ENCODE peak calls at places on chromosome 6, in eight cellular contexts. Y, C, F, W, T, U, B and L are unnamed samples.

GRCh38 chr6:33116417-33116816 is 40.6 kb downstream of the HLA-DPB1 start:
- DNase-seq in Y (no peak), C (no peak), F (no peak), W (no peak), T (no peak), U (no peak), B (no peak), L (no peak)

GRCh38 chr6:56364482-56365313 is 117.3 kb upstream of the COL21A1 start:
- DNase-seq in Y (peak), C (peak), F (peak), W (no peak), T (no peak), U (peak), B (no peak), L (peak)

GRCh38 chr6:157134402-157135074 is 188.8 kb downstream of the TMEM242 start:
- DNase-seq in Y (no peak), C (peak), F (no peak), W (no peak), T (no peak), U (no peak), B (no peak), L (no peak)

GRCh38 chr6:4402477-4402976 is 267.2 kb upstream of the ECI2 start:
- DNase-seq in Y (peak), C (peak), F (peak), W (peak), T (no peak), U (peak), B (no peak), L (peak)

GRCh38 chr6:41934278-41935189 is 7.1 kb downstream of the CCND3 start:
- DNase-seq in Y (no peak), C (no peak), F (no peak), W (no peak), T (no peak), U (no peak), B (no peak), L (no peak)

GRCh38 chr6:170229396-170229795 is 61.5 kb downstream of the DLL1 start:
- DNase-seq in Y (no peak), C (no peak), F (no peak), W (no peak), T (no peak), U (no peak), B (no peak), L (no peak)

GRCh38 chr6:42021847-42022754 is 28.2 kb upstream of the TAF8 start:
- DNase-seq in Y (no peak), C (no peak), F (no peak), W (no peak), T (peak), U (peak), B (peak), L (no peak)

GRCh38 chr6:38212579-38212978 is 393.1 kb downstream of the ZFAND3 start:
- DNase-seq in Y (no peak), C (peak), F (no peak), W (peak), T (no peak), U (no peak), B (no peak), L (no peak)

GRCh38 chr6:69780585-69781178 is 16.1 kb downstream of the LMBRD1 start:
- DNase-seq in Y (no peak), C (no peak), F (no peak), W (no peak), T (no peak), U (peak), B (no peak), L (no peak)

GRCh38 chr6:16737389-16737788 is 23.9 kb downstream of the ATXN1 start:
- DNase-seq in Y (no peak), C (peak), F (no peak), W (peak), T (no peak), U (peak), B (no peak), L (no peak)

GRCh38 chr6:137402143-137402542 is 92.1 kb downstream of the OLIG3 start:
- DNase-seq in Y (no peak), C (no peak), F (no peak), W (no peak), T (no peak), U (no peak), B (no peak), L (no peak)

GRCh38 chr6:39553029-39553428 is 172.2 kb downstream of the KIF6 start:
- DNase-seq in Y (no peak), C (no peak), F (no peak), W (no peak), T (no peak), U (no peak), B (no peak), L (no peak)

GRCh38 chr6:38215651-38216319 is 396.3 kb downstream of the ZFAND3 start:
- DNase-seq in Y (no peak), C (no peak), F (no peak), W (no peak), T (no peak), U (no peak), B (no peak), L (no peak)

GRCh38 chr6:70221025-70221714 is 81.7 kb downstream of the COL9A1 start:
- DNase-seq in Y (no peak), C (peak), F (no peak), W (no peak), T (no peak), U (peak), B (no peak), L (peak)

GRCh38 chr6:17098538-17098937 is 3.3 kb upstream of the STMND1 start:
- DNase-seq in Y (no peak), C (peak), F (no peak), W (no peak), T (no peak), U (peak), B (no peak), L (no peak)

GRCh38 chr6:116447496-116448011 is 13.6 kb upstream of the CALHM6 start:
- DNase-seq in Y (peak), C (peak), F (peak), W (no peak), T (no peak), U (peak), B (no peak), L (peak)

GRCh38 chr6:41429506-41430504 is 94.4 kb downstream of the NCR2 start:
- DNase-seq in Y (no peak), C (no peak), F (no peak), W (no peak), T (no peak), U (no peak), B (no peak), L (no peak)

GRCh38 chr6:170147832-170148708 is 142.8 kb downstream of the DLL1 start:
- DNase-seq in Y (no peak), C (no peak), F (no peak), W (no peak), T (peak), U (no peak), B (peak), L (no peak)

GRCh38 chr6:42704937-42705374 is 17.4 kb downstream of the PRPH2 start:
- DNase-seq in Y (no peak), C (no peak), F (no peak), W (no peak), T (no peak), U (no peak), B (no peak), L (no peak)

GRCh38 chr6:39517763-39518162 is 195.3 kb upstream of the KCNK16 start:
- DNase-seq in Y (no peak), C (no peak), F (no peak), W (no peak), T (no peak), U (no peak), B (no peak), L (no peak)

GRCh38 chr6:118350881-118351430 is 197.1 kb upstream of the PLN start:
- DNase-seq in Y (peak), C (no peak), F (peak), W (no peak), T (no peak), U (peak), B (no peak), L (no peak)

GRCh38 chr6:98833101-98834059 is 994 bp upstream of the POU3F2 start:
- DNase-seq in Y (no peak), C (peak), F (no peak), W (no peak), T (peak), U (peak), B (no peak), L (no peak)

GRCh38 chr6:150720774-150721233 is 121.1 kb downstream of the PLEKHG1 start:
- DNase-seq in Y (no peak), C (peak), F (no peak), W (no peak), T (no peak), U (no peak), B (no peak), L (peak)

GRCh38 chr6:42898891-42899361 is 16.9 kb upstream of the PTCRA start:
- DNase-seq in Y (no peak), C (peak), F (no peak), W (peak), T (peak), U (peak), B (peak), L (peak)

GRCh38 chr6:54071941-54072340 is 39.3 kb upstream of the MLIP start:
- DNase-seq in Y (no peak), C (no peak), F (no peak), W (no peak), T (no peak), U (peak), B (no peak), L (peak)

GRCh38 chr6:119594907-119595306 is 245.3 kb upstream of the MAN1A1 start:
- DNase-seq in Y (no peak), C (no peak), F (no peak), W (no peak), T (no peak), U (no peak), B (no peak), L (no peak)

GRCh38 chr6:18148304-18149025 is 6.4 kb downstream of the TPMT start:
- DNase-seq in Y (peak), C (peak), F (peak), W (no peak), T (no peak), U (peak), B (no peak), L (no peak)

GRCh38 chr6:85275338-85275985 is 174.4 kb upstream of the NT5E start:
- DNase-seq in Y (no peak), C (no peak), F (no peak), W (no peak), T (no peak), U (no peak), B (no peak), L (no peak)

GRCh38 chr6:38603966-38604365 is 35.8 kb downstream of the BTBD9 start:
- DNase-seq in Y (no peak), C (peak), F (no peak), W (no peak), T (no peak), U (peak), B (no peak), L (no peak)

GRCh38 chr6:127160484-127160883 is 42.0 kb downstream of the RSPO3 start:
- DNase-seq in Y (no peak), C (no peak), F (no peak), W (no peak), T (no peak), U (no peak), B (no peak), L (no peak)

GRCh38 chr6:157264701-157265100 is 58.6 kb downstream of the TMEM242 start:
- DNase-seq in Y (no peak), C (no peak), F (no peak), W (no peak), T (no peak), U (no peak), B (no peak), L (no peak)

GRCh38 chr6:79841577-79842381 is 105.6 kb downstream of the ELOVL4 start:
- DNase-seq in Y (no peak), C (peak), F (no peak), W (no peak), T (no peak), U (peak), B (no peak), L (no peak)

GRCh38 chr6:36616888-36617521 is 22.8 kb downstream of the SRSF3 start:
- DNase-seq in Y (no peak), C (no peak), F (no peak), W (no peak), T (no peak), U (peak), B (no peak), L (peak)

GRCh38 chr6:159807150-159807859 is 7.2 kb downstream of the PNLDC1 start:
- DNase-seq in Y (no peak), C (peak), F (no peak), W (no peak), T (no peak), U (no peak), B (no peak), L (no peak)

GRCh38 chr6:107677399-107677798 is 146.7 kb downstream of the SCML4 start:
- DNase-seq in Y (no peak), C (no peak), F (no peak), W (no peak), T (no peak), U (no peak), B (no peak), L (no peak)
- H3K4me3 ChIP-seq in Y (no peak), C (no peak), F (no peak), W (no peak), T (no peak), U (no peak), B (no peak), L (no peak)

GRCh38 chr6:45642331-45643126 is 264.8 kb upstream of the SUPT3H start:
- DNase-seq in Y (no peak), C (no peak), F (no peak), W (no peak), T (no peak), U (no peak), B (no peak), L (no peak)
- H3K4me3 ChIP-seq in Y (no peak), C (no peak), F (no peak), W (no peak), T (no peak), U (no peak), B (no peak), L (no peak)

GRCh38 chr6:152209211-152209610 is 401.7 kb downstream of the ESR1 start:
- DNase-seq in Y (no peak), C (no peak), F (no peak), W (no peak), T (no peak), U (no peak), B (no peak), L (no peak)
- H3K4me3 ChIP-seq in Y (no peak), C (no peak), F (no peak), W (no peak), T (no peak), U (no peak), B (no peak), L (no peak)

GRCh38 chr6:7974932-7975763 is 64.6 kb upstream of the TXNDC5 start:
- DNase-seq in Y (peak), C (peak), F (peak), W (peak), T (no peak), U (peak), B (no peak), L (peak)
- H3K4me3 ChIP-seq in Y (peak), C (no peak), F (no peak), W (no peak), T (no peak), U (peak), B (no peak), L (peak)

GRCh38 chr6:81999826-82000225 is 247.3 kb upstream of the TENT5A start:
- DNase-seq in Y (no peak), C (peak), F (no peak), W (no peak), T (no peak), U (no peak), B (no peak), L (peak)

GRCh38 chr6:81997091-81997926 is 244.8 kb upstream of the TENT5A start:
- DNase-seq in Y (no peak), C (peak), F (peak), W (no peak), T (no peak), U (peak), B (no peak), L (no peak)

GRCh38 chr6:81999270-81999669 is 246.8 kb upstream of the TENT5A start:
- DNase-seq in Y (no peak), C (no peak), F (no peak), W (no peak), T (no peak), U (peak), B (no peak), L (no peak)

GRCh38 chr6:81996414-81996813 is 243.9 kb upstream of the TENT5A start:
- DNase-seq in Y (no peak), C (peak), F (peak), W (no peak), T (no peak), U (peak), B (no peak), L (no peak)

GRCh38 chr6:81998432-81998831 is 246.0 kb upstream of the TENT5A start:
- DNase-seq in Y (no peak), C (peak), F (peak), W (no peak), T (no peak), U (peak), B (no peak), L (no peak)
- H3K4me3 ChIP-seq in Y (no peak), C (no peak), F (no peak), W (no peak), T (no peak), U (no peak), B (no peak), L (no peak)

GRCh38 chr6:12845224-12846004 is 128.8 kb downstream of the PHACTR1 start:
- DNase-seq in Y (no peak), C (no peak), F (no peak), W (no peak), T (no peak), U (no peak), B (no peak), L (no peak)

GRCh38 chr6:12842658-12843057 is 126.1 kb downstream of the PHACTR1 start:
- DNase-seq in Y (no peak), C (no peak), F (no peak), W (no peak), T (no peak), U (no peak), B (no peak), L (no peak)

GRCh38 chr6:12844284-12845223 is 128.0 kb downstream of the PHACTR1 start:
- DNase-seq in Y (no peak), C (peak), F (no peak), W (no peak), T (no peak), U (peak), B (no peak), L (peak)

GRCh38 chr6:12842126-12842525 is 125.6 kb downstream of the PHACTR1 start:
- DNase-seq in Y (no peak), C (no peak), F (no peak), W (no peak), T (no peak), U (no peak), B (no peak), L (no peak)

GRCh38 chr6:12841619-12842018 is 125.1 kb downstream of the PHACTR1 start:
- DNase-seq in Y (no peak), C (no peak), F (no peak), W (no peak), T (no peak), U (no peak), B (no peak), L (no peak)
- H3K4me3 ChIP-seq in Y (no peak), C (no peak), F (no peak), W (no peak), T (no peak), U (no peak), B (no peak), L (no peak)

GRCh38 chr6:105095139-105095538 is 84.7 kb downstream of the POPDC3 start:
- DNase-seq in Y (no peak), C (no peak), F (no peak), W (no peak), T (no peak), U (no peak), B (no peak), L (no peak)

GRCh38 chr6:105094133-105094640 is 85.6 kb downstream of the POPDC3 start:
- DNase-seq in Y (no peak), C (no peak), F (no peak), W (no peak), T (no peak), U (no peak), B (no peak), L (no peak)

GRCh38 chr6:105087571-105088211 is 92.1 kb downstream of the POPDC3 start:
- DNase-seq in Y (no peak), C (peak), F (peak), W (no peak), T (peak), U (peak), B (peak), L (peak)

DNA sequence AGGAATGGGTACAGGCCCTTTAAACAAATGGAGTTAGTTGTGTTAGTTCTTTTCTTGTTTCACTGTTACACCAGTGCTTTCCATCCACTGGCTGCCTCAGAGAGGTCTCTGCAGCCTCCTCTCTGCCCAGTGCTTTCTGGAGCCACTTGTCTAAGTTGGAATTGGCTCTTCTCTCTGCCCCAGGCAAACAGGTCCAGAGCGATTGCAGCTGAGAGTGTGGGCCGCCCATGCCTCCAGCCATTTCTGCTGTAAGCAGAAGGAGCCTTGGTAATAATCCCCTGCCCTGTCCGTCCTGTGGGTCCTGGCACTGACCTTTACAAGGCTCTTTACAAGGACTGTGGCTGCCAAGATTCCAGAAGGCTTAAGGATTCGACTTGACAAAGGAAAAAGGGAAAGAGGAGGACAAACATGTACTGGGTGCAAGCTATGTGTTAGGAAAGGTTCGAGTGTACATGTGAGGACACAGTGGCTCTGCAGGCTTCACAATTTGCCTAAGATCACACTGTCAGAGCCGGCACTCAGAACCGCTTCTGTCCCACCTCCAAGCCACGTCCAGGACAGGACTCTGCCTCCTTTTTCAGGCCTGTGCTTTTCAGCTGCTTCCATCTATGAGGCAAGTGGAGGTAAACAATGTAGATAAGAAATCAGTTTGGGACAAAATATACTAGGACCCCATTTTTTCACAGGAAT is 88.5 kb downstream of the POPDC3 start:
- DNase-seq in Y (no peak), C (no peak), F (no peak), W (no peak), T (no peak), U (no peak), B (no peak), L (no peak)
- H3K4me3 ChIP-seq in Y (no peak), C (no peak), F (no peak), W (no peak), T (no peak), U (no peak), B (no peak), L (no peak)

GRCh38 chr6:168709991-168710390 is 269.0 kb downstream of the SMOC2 start:
- DNase-seq in Y (no peak), C (no peak), F (no peak), W (no peak), T (no peak), U (no peak), B (no peak), L (no peak)
- H3K4me3 ChIP-seq in Y (no peak), C (no peak), F (no peak), W (no peak), T (no peak), U (no peak), B (no peak), L (no peak)

GRCh38 chr6:162960674-162961457 is 233.1 kb downstream of the PACRG start:
- DNase-seq in Y (no peak), C (no peak), F (no peak), W (no peak), T (no peak), U (peak), B (no peak), L (no peak)
- H3K4me3 ChIP-seq in Y (no peak), C (no peak), F (no peak), W (no peak), T (no peak), U (no peak), B (no peak), L (no peak)

DNA sequence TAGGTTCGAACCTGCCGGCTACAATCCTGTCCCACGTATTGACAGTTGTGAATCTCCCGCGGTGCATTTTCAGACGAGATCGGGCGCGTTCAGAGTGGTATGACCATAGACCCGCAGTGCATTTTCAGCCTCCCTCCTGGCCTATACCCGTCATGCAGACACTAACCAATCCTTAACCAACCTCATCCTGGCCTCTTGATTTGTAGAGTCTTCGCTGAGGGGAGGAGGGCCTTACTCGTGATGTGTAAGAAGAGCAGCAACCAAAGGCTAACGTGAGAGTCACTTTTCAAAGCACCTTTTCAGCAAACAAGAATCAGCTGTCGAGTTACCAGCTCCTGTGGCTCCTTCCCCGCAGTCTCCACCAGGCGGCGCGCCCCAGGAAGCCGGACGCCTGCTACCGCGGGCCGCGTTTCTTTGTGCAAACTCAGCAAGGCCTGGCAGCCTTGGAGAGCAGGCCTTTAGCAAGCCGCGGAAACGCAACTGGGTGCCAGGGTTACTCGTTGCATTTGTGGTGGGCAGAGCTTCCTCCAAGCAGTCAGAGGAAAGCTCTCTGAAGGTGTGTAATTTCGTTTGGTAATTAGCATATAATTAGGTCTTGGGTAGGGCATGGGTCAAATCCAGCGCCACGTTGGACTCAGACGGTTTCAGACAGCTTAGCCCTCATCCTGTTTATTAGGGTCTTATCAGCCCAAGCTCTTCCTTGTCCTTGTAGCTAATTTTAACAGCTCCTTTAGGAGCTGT is 139.8 kb downstream of the OR2B2 start:
- DNase-seq in Y (no peak), C (peak), F (peak), W (peak), T (peak), U (peak), B (peak), L (peak)
- H3K4me3 ChIP-seq in Y (no peak), C (no peak), F (no peak), W (no peak), T (no peak), U (peak), B (no peak), L (no peak)